ENCODE peak calls at places on chromosomes 4 and X, in four cellular contexts. One of them, this sample, is unnamed.

GRCh38 chrX:130799393-130799792 is 103.6 kb downstream of the ENOX2 start:
- DNase-seq in astrocyte: peak; percentile 36
- DNase-seq in NCI-H1105: no peak
- DNase-seq in RCC 7860: peak; percentile 15
- DNase-seq in this sample: no peak

GRCh38 chrX:40207626-40208025 is 109.9 kb upstream of the BCOR start:
- DNase-seq in astrocyte: peak; percentile 33
- DNase-seq in NCI-H1105: no peak
- DNase-seq in RCC 7860: no peak
- DNase-seq in this sample: no peak

GRCh38 chr4:130074096-130074495 is 978.1 kb downstream of the C4orf33 start:
- DNase-seq in astrocyte: no peak
- DNase-seq in NCI-H1105: no peak
- DNase-seq in RCC 7860: no peak
- DNase-seq in this sample: no peak

GRCh38 chrX:1336331-1337143 is at the start of gene IL3RA:
- DNase-seq in astrocyte: no peak
- DNase-seq in NCI-H1105: no peak
- DNase-seq in RCC 7860: no peak
- DNase-seq in this sample: no peak

GRCh38 chr4:10006604-10007435 is 14.5 kb downstream of the SLC2A9 start:
- DNase-seq in astrocyte: peak; percentile 35
- DNase-seq in NCI-H1105: no peak
- DNase-seq in RCC 7860: peak; percentile 95
- DNase-seq in this sample: peak; percentile 94

GRCh38 chr4:113183032-113183573 is 133.7 kb downstream of the ANK2 start:
- DNase-seq in astrocyte: no peak
- DNase-seq in NCI-H1105: no peak
- DNase-seq in RCC 7860: no peak
- DNase-seq in this sample: no peak

GRCh38 chr4:15012017-15012788 is 9.9 kb downstream of the CPEB2 start:
- DNase-seq in astrocyte: no peak
- DNase-seq in NCI-H1105: no peak
- DNase-seq in RCC 7860: no peak
- DNase-seq in this sample: no peak

GRCh38 chrX:56600141-56600540 is 36.7 kb downstream of the UBQLN2 start:
- DNase-seq in astrocyte: peak; percentile 1
- DNase-seq in NCI-H1105: no peak
- DNase-seq in RCC 7860: no peak
- DNase-seq in this sample: no peak

GRCh38 chr4:113101669-113102068 is 52.2 kb downstream of the ANK2 start:
- DNase-seq in astrocyte: peak; percentile 36
- DNase-seq in NCI-H1105: no peak
- DNase-seq in RCC 7860: no peak
- DNase-seq in this sample: no peak

GRCh38 chr4:100280807-100281206 is 90.5 kb upstream of the DDIT4L start:
- DNase-seq in astrocyte: no peak
- DNase-seq in NCI-H1105: no peak
- DNase-seq in RCC 7860: no peak
- DNase-seq in this sample: no peak

GRCh38 chr4:22514001-22514400 is 1.9 kb downstream of the ADGRA3 start:
- DNase-seq in astrocyte: peak; percentile 86
- DNase-seq in NCI-H1105: no peak
- DNase-seq in RCC 7860: peak; percentile 81
- DNase-seq in this sample: peak; percentile 68

GRCh38 chrX:47568656-47569295 is 7.8 kb downstream of the ARAF start:
- DNase-seq in astrocyte: no peak
- DNase-seq in NCI-H1105: no peak
- DNase-seq in RCC 7860: no peak
- DNase-seq in this sample: no peak

GRCh38 chr4:187209921-187210613 is 486.4 kb upstream of the FAT1 start:
- DNase-seq in astrocyte: peak; percentile 87
- DNase-seq in NCI-H1105: no peak
- DNase-seq in RCC 7860: no peak
- DNase-seq in this sample: no peak

GRCh38 chrX:137651647-137652046 is 85.7 kb downstream of the ZIC3 start:
- DNase-seq in astrocyte: no peak
- DNase-seq in NCI-H1105: no peak
- DNase-seq in RCC 7860: no peak
- DNase-seq in this sample: no peak

GRCh38 chr4:69760455-69760854 is at the start of gene SULT1B1:
- DNase-seq in astrocyte: peak; percentile 55
- DNase-seq in NCI-H1105: no peak
- DNase-seq in RCC 7860: no peak
- DNase-seq in this sample: no peak

GRCh38 chrX:106906361-106906760 is 3.2 kb upstream of the RIPPLY1 start:
- DNase-seq in astrocyte: no peak
- DNase-seq in NCI-H1105: no peak
- DNase-seq in RCC 7860: peak; percentile 69
- DNase-seq in this sample: no peak

GRCh38 chr4:152808670-152809069 is 28.9 kb downstream of the ARFIP1 start:
- DNase-seq in astrocyte: no peak
- DNase-seq in NCI-H1105: no peak
- DNase-seq in RCC 7860: no peak
- DNase-seq in this sample: no peak

GRCh38 chr4:168509786-168510185 is 12.9 kb downstream of the PALLD start:
- DNase-seq in astrocyte: peak; percentile 73
- DNase-seq in NCI-H1105: no peak
- DNase-seq in RCC 7860: peak; percentile 23
- DNase-seq in this sample: peak; percentile 71

GRCh38 chrX:129682979-129683378 is 28.2 kb upstream of the APLN start:
- DNase-seq in astrocyte: no peak
- DNase-seq in NCI-H1105: no peak
- DNase-seq in RCC 7860: no peak
- DNase-seq in this sample: no peak

GRCh38 chrX:153405426-153405825 is 4.3 kb upstream of the PNMA6E start:
- DNase-seq in astrocyte: no peak
- DNase-seq in NCI-H1105: no peak
- DNase-seq in RCC 7860: no peak
- DNase-seq in this sample: no peak

GRCh38 chrX:24728530-24728929 is 34.8 kb downstream of the POLA1 start:
- DNase-seq in astrocyte: no peak
- DNase-seq in NCI-H1105: no peak
- DNase-seq in RCC 7860: no peak
- DNase-seq in this sample: no peak

GRCh38 chrX:131262738-131263679 is 26.1 kb downstream of the IGSF1 start:
- DNase-seq in astrocyte: no peak
- DNase-seq in NCI-H1105: no peak
- DNase-seq in RCC 7860: no peak
- DNase-seq in this sample: no peak

GRCh38 chr4:147325566-147325965 is 155.3 kb upstream of the EDNRA start:
- DNase-seq in astrocyte: no peak
- DNase-seq in NCI-H1105: no peak
- DNase-seq in RCC 7860: no peak
- DNase-seq in this sample: no peak

GRCh38 chrX:118551426-118551825 is 55.8 kb downstream of the DOCK11 start:
- DNase-seq in astrocyte: no peak
- DNase-seq in NCI-H1105: no peak
- DNase-seq in RCC 7860: no peak
- DNase-seq in this sample: no peak

GRCh38 chr4:138182838-138183426 is 59.2 kb downstream of the SLC7A11 start:
- DNase-seq in astrocyte: peak; percentile 32
- DNase-seq in NCI-H1105: peak; percentile 15
- DNase-seq in RCC 7860: no peak
- DNase-seq in this sample: peak; percentile 18

GRCh38 chr4:19945979-19946380 is 305.7 kb upstream of the SLIT2 start:
- DNase-seq in astrocyte: peak; percentile 100
- DNase-seq in NCI-H1105: no peak
- DNase-seq in RCC 7860: peak; percentile 86
- DNase-seq in this sample: peak; percentile 55

GRCh38 chrX:66019310-66019652 is 20.6 kb downstream of the VSIG4 start:
- DNase-seq in astrocyte: no peak
- DNase-seq in NCI-H1105: no peak
- DNase-seq in RCC 7860: no peak
- DNase-seq in this sample: no peak

GRCh38 chr4:75708218-75708691 is 16.1 kb upstream of the USO1 start:
- DNase-seq in astrocyte: no peak
- DNase-seq in NCI-H1105: no peak
- DNase-seq in RCC 7860: no peak
- DNase-seq in this sample: peak; percentile 75

GRCh38 chrX:52852110-52852872 is 15.6 kb downstream of the XAGE3 start:
- DNase-seq in astrocyte: no peak
- DNase-seq in NCI-H1105: no peak
- DNase-seq in RCC 7860: no peak
- DNase-seq in this sample: no peak

GRCh38 chr4:147749811-147750321 is 18.0 kb downstream of the ARHGAP10 start:
- DNase-seq in astrocyte: peak; percentile 46
- DNase-seq in NCI-H1105: peak; percentile 23
- DNase-seq in RCC 7860: no peak
- DNase-seq in this sample: no peak

GRCh38 chr4:61666248-61666647 is 466.1 kb downstream of the ADGRL3 start:
- DNase-seq in astrocyte: peak; percentile 15
- DNase-seq in NCI-H1105: no peak
- DNase-seq in RCC 7860: no peak
- DNase-seq in this sample: peak; percentile 10

GRCh38 chrX:24148535-24149345 is 789 bp upstream of the ZFX start:
- DNase-seq in astrocyte: peak; percentile 55
- DNase-seq in NCI-H1105: no peak
- DNase-seq in RCC 7860: peak; percentile 10
- DNase-seq in this sample: no peak

GRCh38 chrX:11309220-11309619 is 16.0 kb downstream of the AMELX start:
- DNase-seq in astrocyte: no peak
- DNase-seq in NCI-H1105: no peak
- DNase-seq in RCC 7860: no peak
- DNase-seq in this sample: no peak

GRCh38 chr4:107213410-107213809 is 177.3 kb upstream of the DKK2 start:
- DNase-seq in astrocyte: peak; percentile 29
- DNase-seq in NCI-H1105: no peak
- DNase-seq in RCC 7860: no peak
- DNase-seq in this sample: no peak

GRCh38 chrX:38929966-38930421 is 128.7 kb downstream of the MID1IP1 start:
- DNase-seq in astrocyte: peak; percentile 69
- DNase-seq in NCI-H1105: no peak
- DNase-seq in RCC 7860: peak; percentile 8
- DNase-seq in this sample: peak; percentile 13

GRCh38 chr4:96585304-96585703 is 745.4 kb downstream of the PDHA2 start:
- DNase-seq in astrocyte: no peak
- DNase-seq in NCI-H1105: no peak
- DNase-seq in RCC 7860: no peak
- DNase-seq in this sample: no peak

GRCh38 chr4:102935716-102936115 is 66.9 kb downstream of the CISD2 start:
- DNase-seq in astrocyte: no peak
- DNase-seq in NCI-H1105: no peak
- DNase-seq in RCC 7860: no peak
- DNase-seq in this sample: no peak

GRCh38 chrX:15336023-15336413 is 695 bp upstream of the PIGA start:
- DNase-seq in astrocyte: peak; percentile 68
- DNase-seq in NCI-H1105: peak; percentile 27
- DNase-seq in RCC 7860: peak; percentile 17
- DNase-seq in this sample: peak; percentile 43

GRCh38 chr4:10296730-10297129 is 160.5 kb downstream of the ZNF518B start:
- DNase-seq in astrocyte: no peak
- DNase-seq in NCI-H1105: no peak
- DNase-seq in RCC 7860: no peak
- DNase-seq in this sample: peak; percentile 41

GRCh38 chrX:145817299-145817665 is 347 bp upstream of the SLITRK2 start:
- DNase-seq in astrocyte: no peak
- DNase-seq in NCI-H1105: peak; percentile 10
- DNase-seq in RCC 7860: peak; percentile 11
- DNase-seq in this sample: no peak

This sample was measured in epithelial cell of proximal tubule.